ENCODE peak calls at places on chromosomes 12 and 14, in four cellular contexts. M, F, B and T are unnamed samples.

GRCh38 chr12:52828156-52829090 is 5.7 kb downstream of the KRT79 start:
- DNase-seq in M (no peak), F (no peak), B (no peak), T (no peak)

GRCh38 chr12:64532734-64533351 is 77.5 kb upstream of the RASSF3 start:
- DNase-seq in M (no peak), F (no peak), B (no peak), T (peak)

GRCh38 chr14:28766505-28767238 is at the start of gene FOXG1:
- DNase-seq in M (no peak), F (no peak), B (peak), T (peak)

GRCh38 chr12:12392428-12392827 is 35.5 kb downstream of the BORCS5 start:
- DNase-seq in M (no peak), F (no peak), B (no peak), T (no peak)

GRCh38 chr12:67648306-67649164 is at the start of gene DYRK2:
- DNase-seq in M (peak), F (peak), B (peak), T (peak)

GRCh38 chr14:66000771-66001170 is 485.4 kb upstream of the CCDC196 start:
- DNase-seq in M (no peak), F (no peak), B (no peak), T (no peak)

GRCh38 chr14:70086685-70087379 is 101.9 kb downstream of the SLC8A3 start:
- DNase-seq in M (peak), F (peak), B (peak), T (peak)

GRCh38 chr12:117114784-117115183 is 15.6 kb upstream of the TESC start:
- DNase-seq in M (no peak), F (no peak), B (no peak), T (no peak)

GRCh38 chr12:69389836-69390235 is 30.3 kb downstream of the YEATS4 start:
- DNase-seq in M (no peak), F (no peak), B (peak), T (no peak)

GRCh38 chr14:37466623-37467088 is 128.4 kb downstream of the FOXA1 start:
- DNase-seq in M (peak), F (no peak), B (peak), T (no peak)

GRCh38 chr12:3020399-3020798 is 56.8 kb upstream of the TSPAN9 start:
- DNase-seq in M (no peak), F (no peak), B (no peak), T (no peak)

GRCh38 chr12:20268121-20268732 is 100.1 kb upstream of the PDE3A start:
- DNase-seq in M (no peak), F (no peak), B (peak), T (no peak)

GRCh38 chr12:95116773-95117172 is 43.4 kb upstream of the NR2C1 start:
- DNase-seq in M (no peak), F (peak), B (peak), T (peak)

GRCh38 chr14:54762296-54762695 is 140.3 kb downstream of the GCH1 start:
- DNase-seq in M (no peak), F (no peak), B (no peak), T (no peak)

GRCh38 chr14:24847568-24847967 is 202.4 kb downstream of the STXBP6 start:
- DNase-seq in M (peak), F (no peak), B (no peak), T (no peak)

GRCh38 chr12:112025808-112026375 is 12.7 kb downstream of the ERP29 start:
- DNase-seq in M (no peak), F (no peak), B (no peak), T (peak)